ENCODE peak calls at places on chromosomes 3 and 15, in five cellular contexts. One of them, this sample, is unnamed.

GRCh38 chr15:98734472-98735284 is 86.3 kb downstream of the IGF1R start:
- DNase-seq in stimulated activated CD4-positive, alpha-beta T cell treated with anti-CD3 and anti-CD28 coated beads, Interleukin-4, amount 100 ng/mL, for 4 hours: no peak
- DNase-seq in activated CD4-positive, alpha-beta T cell treated with anti-CD3 and anti-CD28 coated beads, Interleukin-2, amount 10 ng/mL, durations not matched to agents 7 days and 5 days: no peak
- DNase-seq in stimulated activated naive B cell treated with anti-CD40 and anti-IgM and Interleukin-4, amounts not matched to agents 10 μg/mL and 1 μg/mL and 100 μg/mL, for 72 hours: no peak
- DNase-seq in NAMALWA: no peak
- DNase-seq in this sample: peak

GRCh38 chr3:71723452-71724170 is 1.6 kb downstream of the EIF4E3 start:
- DNase-seq in activated CD4-positive, alpha-beta T cell treated with anti-CD3 and anti-CD28 coated beads, Interleukin-2, amount 10 ng/mL, durations not matched to agents 7 days and 5 days: peak
- DNase-seq in stimulated activated naive B cell treated with anti-CD40 and anti-IgM and Interleukin-4, amounts not matched to agents 10 μg/mL and 1 μg/mL and 100 μg/mL, for 72 hours: no peak
- DNase-seq in stimulated activated CD4-positive, alpha-beta T cell treated with anti-CD3 and anti-CD28 coated beads, Interleukin-4, amount 100 ng/mL, for 4 hours: peak
- DNase-seq in NAMALWA: no peak
- DNase-seq in this sample: peak

GRCh38 chr15:57285386-57285785 is 90.9 kb upstream of the CGNL1 start:
- DNase-seq in NAMALWA: no peak
- DNase-seq in activated CD4-positive, alpha-beta T cell treated with anti-CD3 and anti-CD28 coated beads, Interleukin-2, amount 10 ng/mL, durations not matched to agents 7 days and 5 days: no peak
- DNase-seq in stimulated activated naive B cell treated with anti-CD40 and anti-IgM and Interleukin-4, amounts not matched to agents 10 μg/mL and 1 μg/mL and 100 μg/mL, for 72 hours: no peak
- DNase-seq in stimulated activated CD4-positive, alpha-beta T cell treated with anti-CD3 and anti-CD28 coated beads, Interleukin-4, amount 100 ng/mL, for 4 hours: no peak
- DNase-seq in this sample: no peak

GRCh38 chr3:182308328-182308727 is 485.0 kb upstream of the ATP11B start:
- DNase-seq in activated CD4-positive, alpha-beta T cell treated with anti-CD3 and anti-CD28 coated beads, Interleukin-2, amount 10 ng/mL, durations not matched to agents 7 days and 5 days: no peak
- DNase-seq in stimulated activated naive B cell treated with anti-CD40 and anti-IgM and Interleukin-4, amounts not matched to agents 10 μg/mL and 1 μg/mL and 100 μg/mL, for 72 hours: no peak
- DNase-seq in stimulated activated CD4-positive, alpha-beta T cell treated with anti-CD3 and anti-CD28 coated beads, Interleukin-4, amount 100 ng/mL, for 4 hours: no peak
- DNase-seq in NAMALWA: no peak
- DNase-seq in this sample: no peak

GRCh38 chr3:141659821-141660597 is 78.1 kb upstream of the RNF7 start:
- DNase-seq in NAMALWA: no peak
- DNase-seq in activated CD4-positive, alpha-beta T cell treated with anti-CD3 and anti-CD28 coated beads, Interleukin-2, amount 10 ng/mL, durations not matched to agents 7 days and 5 days: no peak
- DNase-seq in stimulated activated CD4-positive, alpha-beta T cell treated with anti-CD3 and anti-CD28 coated beads, Interleukin-4, amount 100 ng/mL, for 4 hours: no peak
- DNase-seq in stimulated activated naive B cell treated with anti-CD40 and anti-IgM and Interleukin-4, amounts not matched to agents 10 μg/mL and 1 μg/mL and 100 μg/mL, for 72 hours: no peak
- DNase-seq in this sample: no peak

GRCh38 chr3:65048151-65048550 is 360.4 kb upstream of the ADAMTS9 start:
- DNase-seq in stimulated activated naive B cell treated with anti-CD40 and anti-IgM and Interleukin-4, amounts not matched to agents 10 μg/mL and 1 μg/mL and 100 μg/mL, for 72 hours: no peak
- DNase-seq in activated CD4-positive, alpha-beta T cell treated with anti-CD3 and anti-CD28 coated beads, Interleukin-2, amount 10 ng/mL, durations not matched to agents 7 days and 5 days: no peak
- DNase-seq in NAMALWA: no peak
- DNase-seq in stimulated activated CD4-positive, alpha-beta T cell treated with anti-CD3 and anti-CD28 coated beads, Interleukin-4, amount 100 ng/mL, for 4 hours: no peak
- DNase-seq in this sample: no peak

GRCh38 chr15:39053480-39053879 is 488.9 kb upstream of the RASGRP1 start:
- DNase-seq in activated CD4-positive, alpha-beta T cell treated with anti-CD3 and anti-CD28 coated beads, Interleukin-2, amount 10 ng/mL, durations not matched to agents 7 days and 5 days: no peak
- DNase-seq in NAMALWA: no peak
- DNase-seq in stimulated activated naive B cell treated with anti-CD40 and anti-IgM and Interleukin-4, amounts not matched to agents 10 μg/mL and 1 μg/mL and 100 μg/mL, for 72 hours: no peak
- DNase-seq in stimulated activated CD4-positive, alpha-beta T cell treated with anti-CD3 and anti-CD28 coated beads, Interleukin-4, amount 100 ng/mL, for 4 hours: no peak
- DNase-seq in this sample: no peak

GRCh38 chr3:49277357-49277723 is 308 bp upstream of the C3orf62 start:
- DNase-seq in stimulated activated naive B cell treated with anti-CD40 and anti-IgM and Interleukin-4, amounts not matched to agents 10 μg/mL and 1 μg/mL and 100 μg/mL, for 72 hours: no peak
- DNase-seq in activated CD4-positive, alpha-beta T cell treated with anti-CD3 and anti-CD28 coated beads, Interleukin-2, amount 10 ng/mL, durations not matched to agents 7 days and 5 days: no peak
- DNase-seq in stimulated activated CD4-positive, alpha-beta T cell treated with anti-CD3 and anti-CD28 coated beads, Interleukin-4, amount 100 ng/mL, for 4 hours: no peak
- DNase-seq in NAMALWA: no peak
- DNase-seq in this sample: peak

GRCh38 chr3:108091498-108092259 is 848 bp upstream of the CD47 start:
- DNase-seq in NAMALWA: no peak
- DNase-seq in stimulated activated CD4-positive, alpha-beta T cell treated with anti-CD3 and anti-CD28 coated beads, Interleukin-4, amount 100 ng/mL, for 4 hours: peak
- DNase-seq in activated CD4-positive, alpha-beta T cell treated with anti-CD3 and anti-CD28 coated beads, Interleukin-2, amount 10 ng/mL, durations not matched to agents 7 days and 5 days: peak
- DNase-seq in stimulated activated naive B cell treated with anti-CD40 and anti-IgM and Interleukin-4, amounts not matched to agents 10 μg/mL and 1 μg/mL and 100 μg/mL, for 72 hours: no peak
- DNase-seq in this sample: peak

GRCh38 chr3:177831361-177831760 is 634.1 kb upstream of the TBL1XR1 start:
- DNase-seq in stimulated activated CD4-positive, alpha-beta T cell treated with anti-CD3 and anti-CD28 coated beads, Interleukin-4, amount 100 ng/mL, for 4 hours: no peak
- DNase-seq in activated CD4-positive, alpha-beta T cell treated with anti-CD3 and anti-CD28 coated beads, Interleukin-2, amount 10 ng/mL, durations not matched to agents 7 days and 5 days: no peak
- DNase-seq in NAMALWA: no peak
- DNase-seq in stimulated activated naive B cell treated with anti-CD40 and anti-IgM and Interleukin-4, amounts not matched to agents 10 μg/mL and 1 μg/mL and 100 μg/mL, for 72 hours: no peak
- DNase-seq in this sample: no peak

GRCh38 chr15:64642875-64643274 is 132.5 kb downstream of the RBPMS2 start:
- DNase-seq in stimulated activated naive B cell treated with anti-CD40 and anti-IgM and Interleukin-4, amounts not matched to agents 10 μg/mL and 1 μg/mL and 100 μg/mL, for 72 hours: no peak
- DNase-seq in activated CD4-positive, alpha-beta T cell treated with anti-CD3 and anti-CD28 coated beads, Interleukin-2, amount 10 ng/mL, durations not matched to agents 7 days and 5 days: no peak
- DNase-seq in NAMALWA: no peak
- DNase-seq in stimulated activated CD4-positive, alpha-beta T cell treated with anti-CD3 and anti-CD28 coated beads, Interleukin-4, amount 100 ng/mL, for 4 hours: no peak
- DNase-seq in this sample: no peak

GRCh38 chr3:123930426-123930825 is 30.6 kb downstream of the CCDC14 start:
- DNase-seq in NAMALWA: no peak
- DNase-seq in activated CD4-positive, alpha-beta T cell treated with anti-CD3 and anti-CD28 coated beads, Interleukin-2, amount 10 ng/mL, durations not matched to agents 7 days and 5 days: no peak
- DNase-seq in stimulated activated naive B cell treated with anti-CD40 and anti-IgM and Interleukin-4, amounts not matched to agents 10 μg/mL and 1 μg/mL and 100 μg/mL, for 72 hours: no peak
- DNase-seq in stimulated activated CD4-positive, alpha-beta T cell treated with anti-CD3 and anti-CD28 coated beads, Interleukin-4, amount 100 ng/mL, for 4 hours: no peak
- DNase-seq in this sample: no peak

GRCh38 chr15:77644543-77645247 is 12.0 kb upstream of the LINGO1 start:
- DNase-seq in activated CD4-positive, alpha-beta T cell treated with anti-CD3 and anti-CD28 coated beads, Interleukin-2, amount 10 ng/mL, durations not matched to agents 7 days and 5 days: no peak
- DNase-seq in stimulated activated naive B cell treated with anti-CD40 and anti-IgM and Interleukin-4, amounts not matched to agents 10 μg/mL and 1 μg/mL and 100 μg/mL, for 72 hours: no peak
- DNase-seq in NAMALWA: no peak
- DNase-seq in stimulated activated CD4-positive, alpha-beta T cell treated with anti-CD3 and anti-CD28 coated beads, Interleukin-4, amount 100 ng/mL, for 4 hours: no peak
- DNase-seq in this sample: no peak

GRCh38 chr3:24519368-24520100 is 24.9 kb upstream of the THRB start:
- DNase-seq in NAMALWA: no peak
- DNase-seq in activated CD4-positive, alpha-beta T cell treated with anti-CD3 and anti-CD28 coated beads, Interleukin-2, amount 10 ng/mL, durations not matched to agents 7 days and 5 days: no peak
- DNase-seq in stimulated activated CD4-positive, alpha-beta T cell treated with anti-CD3 and anti-CD28 coated beads, Interleukin-4, amount 100 ng/mL, for 4 hours: no peak
- DNase-seq in stimulated activated naive B cell treated with anti-CD40 and anti-IgM and Interleukin-4, amounts not matched to agents 10 μg/mL and 1 μg/mL and 100 μg/mL, for 72 hours: no peak
- DNase-seq in this sample: peak

GRCh38 chr3:78736863-78737262 is 1030.9 kb downstream of the ROBO1 start:
- DNase-seq in NAMALWA: no peak
- DNase-seq in stimulated activated naive B cell treated with anti-CD40 and anti-IgM and Interleukin-4, amounts not matched to agents 10 μg/mL and 1 μg/mL and 100 μg/mL, for 72 hours: no peak
- DNase-seq in stimulated activated CD4-positive, alpha-beta T cell treated with anti-CD3 and anti-CD28 coated beads, Interleukin-4, amount 100 ng/mL, for 4 hours: no peak
- DNase-seq in activated CD4-positive, alpha-beta T cell treated with anti-CD3 and anti-CD28 coated beads, Interleukin-2, amount 10 ng/mL, durations not matched to agents 7 days and 5 days: no peak
- DNase-seq in this sample: no peak

GRCh38 chr15:62517541-62517940 is 352.5 kb upstream of the C2CD4B start:
- DNase-seq in stimulated activated CD4-positive, alpha-beta T cell treated with anti-CD3 and anti-CD28 coated beads, Interleukin-4, amount 100 ng/mL, for 4 hours: no peak
- DNase-seq in NAMALWA: no peak
- DNase-seq in stimulated activated naive B cell treated with anti-CD40 and anti-IgM and Interleukin-4, amounts not matched to agents 10 μg/mL and 1 μg/mL and 100 μg/mL, for 72 hours: no peak
- DNase-seq in activated CD4-positive, alpha-beta T cell treated with anti-CD3 and anti-CD28 coated beads, Interleukin-2, amount 10 ng/mL, durations not matched to agents 7 days and 5 days: no peak
- DNase-seq in this sample: no peak

GRCh38 chr15:54273928-54274327 is 295.7 kb downstream of the UNC13C start:
- DNase-seq in NAMALWA: peak
- DNase-seq in stimulated activated CD4-positive, alpha-beta T cell treated with anti-CD3 and anti-CD28 coated beads, Interleukin-4, amount 100 ng/mL, for 4 hours: no peak
- DNase-seq in activated CD4-positive, alpha-beta T cell treated with anti-CD3 and anti-CD28 coated beads, Interleukin-2, amount 10 ng/mL, durations not matched to agents 7 days and 5 days: no peak
- DNase-seq in stimulated activated naive B cell treated with anti-CD40 and anti-IgM and Interleukin-4, amounts not matched to agents 10 μg/mL and 1 μg/mL and 100 μg/mL, for 72 hours: no peak
- DNase-seq in this sample: peak

GRCh38 chr3:66362541-66362941 is 138.3 kb downstream of the LRIG1 start:
- DNase-seq in stimulated activated CD4-positive, alpha-beta T cell treated with anti-CD3 and anti-CD28 coated beads, Interleukin-4, amount 100 ng/mL, for 4 hours: no peak
- DNase-seq in stimulated activated naive B cell treated with anti-CD40 and anti-IgM and Interleukin-4, amounts not matched to agents 10 μg/mL and 1 μg/mL and 100 μg/mL, for 72 hours: no peak
- DNase-seq in activated CD4-positive, alpha-beta T cell treated with anti-CD3 and anti-CD28 coated beads, Interleukin-2, amount 10 ng/mL, durations not matched to agents 7 days and 5 days: no peak
- DNase-seq in NAMALWA: no peak
- DNase-seq in this sample: no peak

GRCh38 chr3:170953229-170953628 is 44.8 kb upstream of the EIF5A2 start:
- DNase-seq in stimulated activated naive B cell treated with anti-CD40 and anti-IgM and Interleukin-4, amounts not matched to agents 10 μg/mL and 1 μg/mL and 100 μg/mL, for 72 hours: no peak
- DNase-seq in NAMALWA: no peak
- DNase-seq in activated CD4-positive, alpha-beta T cell treated with anti-CD3 and anti-CD28 coated beads, Interleukin-2, amount 10 ng/mL, durations not matched to agents 7 days and 5 days: no peak
- DNase-seq in stimulated activated CD4-positive, alpha-beta T cell treated with anti-CD3 and anti-CD28 coated beads, Interleukin-4, amount 100 ng/mL, for 4 hours: no peak
- DNase-seq in this sample: no peak

This sample was measured in OCI-M1.